ENCODE peak calls at places on chromosomes 3 and 15, in nine cellular contexts. J is prostate gland, N is AG10803, I is HepG2, L is pancreas, E is PC-3, F is cardiac fibroblast, Q is fibroblast of villous mesenchyme, D is hepatocyte. P is an unnamed sample.

GRCh38 chr3:144772372-144772771 is 800.7 kb downstream of the DIPK2A start:
- DNase-seq in J (no peak), N (no peak), I (no peak), L (no peak), E (no peak), F (no peak), Q (no peak), D (no peak), P (no peak)

GRCh38 chr3:28210968-28211713 is 30.3 kb upstream of the CMC1 start:
- DNase-seq in J (no peak), N (no peak), I (no peak), L (no peak), E (no peak), F (no peak), Q (no peak), D (no peak), P (no peak)

GRCh38 chr3:134148534-134148933 is 102.1 kb downstream of the RYK start:
- DNase-seq in J (no peak), N (peak; percentile 22), I (no peak), L (no peak), E (no peak), F (no peak), Q (no peak), D (no peak), P (no peak)

GRCh38 chr15:91947370-91947769 is 93.9 kb downstream of the SLCO3A1 start:
- DNase-seq in J (no peak), N (no peak), I (no peak), L (no peak), E (no peak), F (no peak), Q (no peak), D (no peak), P (no peak)

GRCh38 chr15:38688761-38689160 is 124.1 kb upstream of the RASGRP1 start:
- DNase-seq in J (no peak), N (no peak), I (no peak), L (no peak), E (peak; percentile 32), F (no peak), Q (no peak), D (no peak), P (no peak)

GRCh38 chr15:44536298-44536961 is 517 bp upstream of the EIF3J start:
- DNase-seq in J (peak; percentile 86), N (no peak), I (peak; percentile 77), L (peak; percentile 89), E (peak; percentile 82), F (peak; percentile 75), Q (no peak), D (peak; percentile 93), P (peak; percentile 71)

GRCh38 chr3:160401301-160402095 is 2.0 kb downstream of the SMC4 start:
- DNase-seq in J (no peak), N (peak; percentile 62), I (peak; percentile 29), L (no peak), E (peak; percentile 67), F (peak; percentile 82), Q (peak; percentile 90), D (peak; percentile 56), P (no peak)

GRCh38 chr3:112377418-112378071 is 44.6 kb downstream of the CD200 start:
- DNase-seq in J (no peak), N (no peak), I (no peak), L (no peak), E (no peak), F (peak; percentile 73), Q (peak; percentile 58), D (no peak), P (no peak)

GRCh38 chr15:100672959-100673358 is 70.6 kb downstream of the ASB7 start:
- DNase-seq in J (no peak), N (no peak), I (no peak), L (no peak), E (no peak), F (no peak), Q (peak; percentile 67), D (no peak), P (no peak)

GRCh38 chr3:123449092-123449985 is 449 bp upstream of the ADCY5 start:
- DNase-seq in J (no peak), N (peak; percentile 13), I (no peak), L (peak; percentile 60), E (no peak), F (peak; percentile 6), Q (peak; percentile 8), D (peak; percentile 68), P (no peak)

GRCh38 chr3:112273536-112273935 is 20.5 kb downstream of the SLC9C1 start:
- DNase-seq in J (no peak), N (no peak), I (no peak), L (no peak), E (no peak), F (peak; percentile 56), Q (no peak), D (no peak), P (no peak)

GRCh38 chr3:11117591-11117990 is 36.7 kb upstream of the HRH1 start:
- DNase-seq in J (no peak), N (no peak), I (no peak), L (no peak), E (no peak), F (no peak), Q (no peak), D (no peak), P (no peak)

GRCh38 chr3:142029052-142029642 is 120.2 kb downstream of the TFDP2 start:
- DNase-seq in J (no peak), N (no peak), I (no peak), L (no peak), E (no peak), F (no peak), Q (no peak), D (no peak), P (no peak)

DNA sequence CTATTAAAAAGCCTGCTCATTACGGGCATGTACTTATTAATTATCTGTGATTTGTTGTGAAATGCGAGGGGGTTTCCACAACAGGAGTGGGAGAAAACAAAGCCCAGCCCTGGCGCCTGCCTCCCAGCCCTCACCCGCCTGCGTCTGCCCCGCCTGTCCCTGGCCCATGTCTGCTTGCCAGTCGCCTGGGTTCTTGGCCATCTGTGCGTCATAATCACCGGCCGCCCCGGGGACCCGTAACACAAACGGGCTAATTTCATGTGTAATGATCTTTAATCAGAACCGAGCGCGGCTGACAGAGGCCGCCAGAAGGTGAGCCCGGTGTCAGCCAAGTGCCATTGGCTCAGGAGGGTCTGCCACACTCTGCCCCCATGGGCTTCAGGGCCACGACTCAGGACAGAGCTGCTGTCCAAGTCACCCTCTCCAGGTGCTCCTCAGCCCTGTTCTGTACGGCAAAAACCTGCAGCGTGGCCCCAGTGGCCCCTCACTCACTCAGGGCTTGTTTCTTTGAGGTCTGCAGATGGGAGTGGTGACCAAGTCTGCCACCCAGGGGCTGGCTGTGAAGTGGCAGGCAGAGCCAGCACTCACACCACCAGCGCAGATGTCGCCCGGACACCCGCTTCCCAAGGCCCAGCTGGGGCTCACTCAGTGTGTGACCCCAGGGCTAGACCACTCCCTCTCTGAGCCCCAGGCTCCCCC is 28.8 kb upstream of the TMEM115 start:
- DNase-seq in J (no peak), N (no peak), I (no peak), L (peak; percentile 68), E (no peak), F (no peak), Q (peak; percentile 3), D (peak; percentile 30), P (no peak)
- TF ChIP-seq CTCF in J (no peak), N (peak; percentile 38), I (peak; percentile 73), L (peak; percentile 16), E (peak; percentile 54), F (peak; percentile 13), Q (peak; percentile 23), D (peak; percentile 28), P (peak; percentile 31)

DNA sequence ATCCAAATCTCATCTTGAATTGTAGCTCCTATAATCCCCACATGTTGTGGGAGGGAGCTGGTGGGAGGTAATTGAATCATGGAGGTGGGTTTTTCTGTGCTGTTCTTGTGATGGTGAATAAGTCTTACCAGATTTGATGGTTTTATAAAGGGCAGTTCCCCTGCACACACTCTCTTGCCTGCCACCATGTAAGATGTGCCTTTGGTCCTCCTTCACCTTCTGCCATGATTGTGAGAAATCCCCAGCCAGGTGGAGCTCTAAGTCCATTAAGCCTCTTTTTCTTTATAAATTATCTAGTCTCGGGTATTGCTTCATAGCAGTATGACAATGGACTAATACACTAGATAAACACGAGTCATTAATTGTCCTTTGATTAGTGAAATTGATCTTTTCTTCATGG is 214.5 kb upstream of the CFAP20DC start:
- DNase-seq in J (no peak), N (no peak), I (no peak), L (no peak), E (no peak), F (no peak), Q (no peak), D (no peak), P (no peak)
- H3K4me3 ChIP-seq in J (no peak overlapping the region), N (no peak overlapping the region), I (no peak overlapping the region), L (no peak overlapping the region), E (no peak overlapping the region), F (no peak overlapping the region), Q (no peak overlapping the region), D (no peak overlapping the region), P (no peak overlapping the region)

GRCh38 chr3:148075829-148076716 is 621.6 kb upstream of the AGTR1 start:
- DNase-seq in J (no peak), N (peak; percentile 68), I (peak; percentile 16), L (no peak), E (peak; percentile 57), F (peak; percentile 78), Q (peak; percentile 45), D (peak; percentile 62), P (no peak)
- TF ChIP-seq CTCF in J (no peak), N (peak; percentile 96), I (peak; percentile 51), L (no peak), E (peak; percentile 81), F (peak; percentile 79), Q (peak; percentile 67), D (peak; percentile 85), P (peak; percentile 77)

GRCh38 chr3:196916995-196917394 is 25.3 kb downstream of the NCBP2 start:
- DNase-seq in J (no peak), N (no peak), I (no peak), L (no peak), E (no peak), F (no peak), Q (no peak), D (no peak), P (no peak)
- H3K4me3 ChIP-seq in J (no peak overlapping the region), N (no peak overlapping the region), I (no peak overlapping the region), L (no peak overlapping the region), E (no peak overlapping the region), F (no peak overlapping the region), Q (no peak overlapping the region), D (no peak overlapping the region), P (no peak overlapping the region)

GRCh38 chr3:192444096-192444790 is 283.1 kb downstream of the FGF12 start:
- DNase-seq in J (peak; percentile 42), N (peak; percentile 55), I (peak; percentile 24), L (peak; percentile 65), E (peak; percentile 80), F (peak; percentile 77), Q (peak; percentile 55), D (peak; percentile 76), P (peak; percentile 7)
- TF ChIP-seq CTCF in J (peak; percentile 75), N (peak; percentile 98), I (peak; percentile 95), L (peak; percentile 96), E (peak; percentile 98), F (peak; percentile 98), Q (peak; percentile 99), D (peak; percentile 98), P (peak; percentile 100)

P was measured in LNCaP clone FGC.